ENCODE peak calls at places on chromosome 1, in six cellular contexts. G is astrocyte of the cerebellum, B is cardiac muscle cell, E is K562, H is A549, V is GM23338. C is an unnamed sample.

GRCh38 chr1:230283678-230284077 is 142.5 kb downstream of the PGBD5 start:
- DNase-seq in H (no peak), V (no peak), E (no peak), B (no peak), G (no peak), C (no peak)

GRCh38 chr1:184257873-184258272 is 129.0 kb upstream of the C1orf21 start:
- DNase-seq in B (no peak), H (no peak), G (no peak), E (no peak), V (no peak), C (no peak)

GRCh38 chr1:31835415-31835814 is 19.6 kb upstream of the SPOCD1 start:
- DNase-seq in V (no peak), G (no peak), H (no peak), B (no peak), E (no peak), C (no peak)

GRCh38 chr1:153767519-153767918 is 7.7 kb upstream of the SLC27A3 start:
- DNase-seq in V (no peak), E (no peak), G (no peak), B (no peak), H (no peak), C (no peak)

GRCh38 chr1:177517556-177517955 is 346.8 kb downstream of the BRINP2 start:
- DNase-seq in B (peak), V (no peak), H (no peak), G (no peak), E (no peak), C (no peak)

GRCh38 chr1:53328009-53328489 is at the start of gene LRP8:
- DNase-seq in V (peak), B (peak), E (peak), H (peak), G (no peak), C (peak)

GRCh38 chr1:67853704-67854103 is 20.4 kb upstream of the GNG12 start:
- DNase-seq in V (peak), H (peak), E (peak), G (peak), B (peak), C (peak)

GRCh38 chr1:79325126-79325525 is 318.6 kb upstream of the ADGRL4 start:
- DNase-seq in E (no peak), B (no peak), V (no peak), H (no peak), G (no peak), C (no peak)

GRCh38 chr1:64087768-64088167 is 115.7 kb upstream of the UBE2U start:
- DNase-seq in G (peak), H (no peak), B (peak), V (no peak), E (no peak), C (no peak)

GRCh38 chr1:10693152-10693496 is 103.3 kb downstream of the CASZ1 start:
- DNase-seq in B (no peak), E (no peak), V (no peak), H (no peak), G (no peak), C (no peak)

GRCh38 chr1:10691740-10692125 is 104.7 kb downstream of the CASZ1 start:
- DNase-seq in B (no peak), V (no peak), E (no peak), H (no peak), G (no peak), C (no peak)

GRCh38 chr1:10690484-10690883 is 106.0 kb downstream of the CASZ1 start:
- DNase-seq in G (no peak), H (no peak), E (peak), V (no peak), B (no peak), C (no peak)

GRCh38 chr1:10692401-10693021 is 103.9 kb downstream of the CASZ1 start:
- DNase-seq in H (peak), V (no peak), G (no peak), B (no peak), E (peak), C (peak)

GRCh38 chr1:10691075-10691739 is 105.2 kb downstream of the CASZ1 start:
- DNase-seq in B (no peak), G (no peak), H (no peak), V (no peak), E (no peak), C (no peak)
- H3K4me3 ChIP-seq in B (no peak), G (no peak), H (no peak), V (no peak), E (no peak), C (no peak)

DNA sequence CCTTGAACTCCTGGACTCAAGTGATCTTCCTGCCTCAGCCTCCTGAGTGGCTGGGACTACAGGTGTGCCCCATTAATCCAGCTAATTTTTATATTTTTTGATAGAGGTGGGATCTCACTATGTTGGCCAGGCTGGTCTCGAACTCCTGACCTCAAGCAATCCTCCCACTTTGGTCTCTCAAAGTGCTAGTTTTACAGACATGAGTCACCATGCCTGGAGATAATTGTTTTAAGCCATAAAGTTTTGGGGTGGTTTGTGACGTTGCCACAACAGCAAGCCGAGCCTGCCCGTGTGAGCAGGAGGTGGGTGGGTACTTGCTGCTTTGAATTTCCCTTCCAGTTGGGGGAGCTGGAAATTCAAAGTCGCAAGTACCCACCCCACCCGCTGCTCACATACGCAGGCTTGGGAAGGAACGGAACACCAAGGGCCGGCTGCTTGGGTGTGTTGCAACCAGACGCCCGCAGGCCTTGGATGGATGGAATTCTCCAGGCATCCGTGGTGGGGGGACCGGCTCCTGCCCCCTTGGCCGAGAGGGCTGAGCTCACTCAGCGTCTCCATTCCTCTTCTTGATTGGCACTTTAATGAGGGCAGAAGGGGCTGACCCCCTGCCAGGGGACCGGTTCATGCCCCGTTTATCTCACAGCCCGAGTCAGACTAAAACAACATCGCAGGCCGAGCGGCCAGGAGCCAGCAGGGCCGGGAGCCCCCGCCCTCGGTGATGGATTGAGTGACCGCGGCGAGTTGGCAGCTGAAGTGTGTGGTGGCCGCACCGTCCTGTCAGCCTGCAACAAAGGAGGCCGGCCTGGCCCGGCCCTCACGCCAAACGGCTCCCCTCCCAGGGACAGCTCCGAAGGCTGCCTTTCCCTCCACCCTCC is 78.1 kb downstream of the DHRS3 start:
- DNase-seq in V (peak), G (peak), B (peak), E (peak), H (peak), C (peak)
- H3K4me3 ChIP-seq in V (peak), G (no peak), B (no peak), E (no peak), H (no peak), C (no peak)

GRCh38 chr1:170660281-170660713 is 3.6 kb upstream of the PRRX1 start:
- DNase-seq in H (no peak), V (peak), B (no peak), E (no peak), G (no peak), C (peak)

GRCh38 chr1:170662561-170662971 is 1.4 kb upstream of the PRRX1 start:
- DNase-seq in G (no peak), H (no peak), V (no peak), E (no peak), B (peak), C (no peak)

GRCh38 chr1:170663011-170663410 is 920 bp upstream of the PRRX1 start:
- DNase-seq in E (no peak), V (peak), G (no peak), B (peak), H (no peak), C (peak)

GRCh38 chr1:170660874-170661645 is 2.9 kb upstream of the PRRX1 start:
- DNase-seq in E (no peak), B (peak), H (no peak), V (peak), G (no peak), C (peak)

DNA sequence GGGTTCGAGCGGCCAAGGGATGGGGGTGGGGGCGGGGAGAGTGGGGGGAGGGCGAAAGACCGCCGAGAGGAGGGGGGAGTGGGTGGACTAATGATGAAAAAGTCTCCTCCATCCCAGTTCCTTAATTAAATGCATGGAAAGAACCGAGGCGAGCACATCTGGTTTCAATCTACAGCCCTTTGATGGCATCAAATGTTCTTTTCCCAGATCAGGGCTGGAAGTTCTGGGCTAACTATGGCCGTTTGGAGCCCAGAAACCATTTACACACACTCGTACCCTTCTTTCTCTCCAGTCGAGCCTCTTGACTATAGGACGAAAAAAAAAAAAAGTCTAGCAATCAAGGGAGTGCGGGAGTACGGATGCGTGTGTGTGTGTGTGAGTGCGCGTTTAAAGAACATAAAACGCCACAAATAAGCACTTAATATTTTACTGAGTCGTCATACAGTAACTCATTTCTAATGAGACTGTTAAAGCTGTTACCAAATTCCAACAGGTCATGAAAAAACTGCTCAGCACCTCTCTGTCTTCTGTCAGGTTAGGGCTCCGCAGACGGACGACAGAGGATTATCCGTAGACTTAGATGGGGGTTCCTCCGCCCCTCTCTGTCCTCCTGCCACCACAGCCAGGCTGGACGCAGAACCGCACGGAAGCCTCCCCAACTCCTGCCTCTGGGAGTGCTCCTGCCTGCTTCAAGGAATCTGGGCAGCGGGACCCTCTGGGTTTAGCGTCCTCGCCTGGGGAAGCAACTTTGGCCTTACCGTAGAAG is 2.1 kb upstream of the PRRX1 start:
- DNase-seq in B (peak), V (peak), E (no peak), H (no peak), G (no peak), C (peak)
- H3K4me3 ChIP-seq in B (peak), V (peak), E (no peak), H (no peak), G (peak), C (peak)

DNA sequence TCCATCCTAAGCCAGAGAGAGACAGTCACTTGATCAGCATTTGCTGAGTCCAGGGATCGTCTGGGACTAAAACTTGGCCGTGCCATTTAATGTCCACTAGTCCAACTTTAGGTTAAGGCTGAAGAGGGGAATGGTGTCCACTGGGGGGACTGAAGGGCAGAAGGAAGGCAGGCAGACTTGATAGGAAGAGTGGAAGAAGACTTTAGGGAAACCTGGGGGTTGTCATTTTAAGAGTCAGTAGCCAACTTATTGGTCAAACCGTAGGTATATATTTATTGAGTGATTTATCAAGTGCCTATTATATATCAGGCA is 1.3 kb upstream of the LMOD1 start:
- DNase-seq in B (no peak), E (peak), H (no peak), G (no peak), V (no peak), C (no peak)
- H3K4me3 ChIP-seq in B (no peak), E (no peak), H (no peak), G (no peak), V (no peak), C (no peak)

DNA sequence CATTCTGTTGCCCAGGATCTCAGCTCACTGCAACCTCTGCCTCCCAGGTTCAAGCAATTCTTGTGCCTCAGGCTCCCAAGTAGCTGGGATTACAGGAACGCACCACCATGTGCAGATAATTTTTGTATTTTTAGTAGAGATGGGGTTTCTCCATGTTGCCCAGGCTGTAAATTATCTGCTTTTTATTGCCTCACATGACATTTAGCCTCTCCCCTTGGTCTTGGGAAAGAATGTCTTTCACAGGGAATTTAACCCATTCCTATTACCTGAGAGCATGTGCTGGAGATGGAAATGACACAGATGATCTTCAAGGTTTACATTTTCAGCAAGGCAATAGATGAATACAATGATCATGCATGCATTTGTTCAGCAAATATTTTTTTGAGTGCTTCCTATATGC is 75.8 kb downstream of the NID1 start:
- DNase-seq in E (no peak), B (no peak), H (no peak), G (no peak), V (no peak), C (no peak)
- H3K4me3 ChIP-seq in E (no peak), B (no peak), H (no peak), G (no peak), V (no peak), C (no peak)

GRCh38 chr1:172727956-172728603 is 69.2 kb downstream of the FASLG start:
- DNase-seq in H (peak), B (no peak), V (peak), G (no peak), E (peak), C (peak)

GRCh38 chr1:172726740-172727139 is 67.8 kb downstream of the FASLG start:
- DNase-seq in B (no peak), H (no peak), E (no peak), G (no peak), V (no peak), C (no peak)

GRCh38 chr1:172723251-172723650 is 64.3 kb downstream of the FASLG start:
- DNase-seq in E (no peak), V (no peak), H (no peak), B (peak), G (no peak), C (no peak)

GRCh38 chr1:172724746-172725613 is 66.1 kb downstream of the FASLG start:
- DNase-seq in G (no peak), H (no peak), B (no peak), V (no peak), E (no peak), C (no peak)

DNA sequence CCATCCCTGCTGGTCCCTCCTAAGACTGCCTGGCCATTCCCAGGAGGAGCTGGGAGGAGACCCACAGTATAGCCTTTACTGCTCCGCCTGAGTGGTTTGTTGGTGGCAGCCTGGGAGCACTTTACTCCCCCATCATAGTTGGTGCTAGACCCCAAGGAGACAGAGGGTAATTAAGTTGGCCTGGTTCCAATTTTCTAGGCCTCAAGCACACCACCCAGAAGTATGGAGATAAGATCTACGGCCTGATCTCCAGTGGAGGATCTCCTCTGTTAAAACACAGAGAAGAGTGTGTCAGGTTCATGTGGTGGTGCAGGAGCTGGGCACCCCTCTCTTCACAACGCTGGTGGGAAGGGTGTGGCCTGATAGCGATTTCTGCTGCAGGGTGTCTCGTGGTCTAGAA is 68.4 kb downstream of the FASLG start:
- DNase-seq in G (no peak), V (no peak), B (no peak), E (no peak), H (no peak), C (no peak)
- H3K4me3 ChIP-seq in G (no peak), V (no peak), B (no peak), E (no peak), H (no peak), C (no peak)

DNA sequence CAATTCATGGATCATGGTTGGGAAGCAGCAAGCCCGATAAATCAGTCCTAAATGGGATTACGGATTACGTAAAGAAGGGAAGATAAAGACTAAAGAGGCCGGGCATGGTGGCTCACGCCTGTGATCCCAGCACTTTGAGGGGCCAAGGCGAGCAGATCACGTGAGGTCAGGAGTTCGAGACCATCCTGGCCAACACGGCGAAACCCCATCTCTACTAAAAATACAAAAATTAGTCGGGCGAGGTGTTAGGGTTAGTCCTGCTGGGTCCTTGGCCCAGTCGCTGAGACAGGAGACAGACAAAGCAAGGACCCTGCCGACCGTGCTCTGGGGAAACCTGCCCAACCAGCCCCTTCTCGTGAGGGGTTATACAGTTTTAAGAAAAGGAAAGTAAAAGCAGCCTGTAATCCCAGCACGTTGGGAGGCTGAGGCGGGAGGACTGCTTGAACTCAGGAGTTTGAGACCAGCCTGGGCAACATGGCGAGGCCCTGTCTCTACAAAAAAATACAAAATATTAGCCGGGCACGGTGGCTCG is 37.4 kb downstream of the MORN1 start:
- DNase-seq in G (no peak), B (no peak), H (no peak), V (no peak), E (no peak), C (no peak)
- H3K4me3 ChIP-seq in G (no peak), B (no peak), H (no peak), V (no peak), E (no peak), C (no peak)

GRCh38 chr1:158507511-158507910 is 35.5 kb downstream of the OR10R2 start:
- DNase-seq in V (no peak), G (no peak), B (no peak), E (no peak), H (no peak), C (no peak)
- H3K4me3 ChIP-seq in V (no peak), G (no peak), B (no peak), E (no peak), H (no peak), C (no peak)

C was measured in neural progenitor cell.